ENCODE peak calls at places on chromosome 21, in ten cellular contexts. P is mucosa of gallbladder, Z is amygdala, Y is ACHN, V is mesenteric fat pad, M is T-helper 17 cell, W is GM03348, B is astrocyte of the hippocampus, T is fibroblast of lung, J is WTC11. K is an unnamed sample.

GRCh38 chr21:31273278-31273677 is 70.8 kb downstream of the TIAM1 start:
- DNase-seq in P (no peak), Z (no peak), Y (no peak), V (no peak), M (no peak), W (no peak), B (no peak), T (no peak), J (no peak), K (no peak)

GRCh38 chr21:32238063-32238462 is 40.8 kb downstream of the MIS18A start:
- DNase-seq in P (no peak), Z (no peak), Y (no peak), V (no peak), M (no peak), W (no peak), B (no peak), T (no peak), J (no peak), K (no peak)

GRCh38 chr21:44377922-44378645 is 24.7 kb downstream of the TRPM2 start:
- DNase-seq in P (no peak), Z (no peak), Y (no peak), V (peak; percentile 67), M (no peak), W (no peak), B (no peak), T (no peak), J (no peak), K (no peak)

GRCh38 chr21:21801921-21802320 is 803.7 kb downstream of the NCAM2 start:
- DNase-seq in P (no peak), Z (no peak), Y (no peak), V (no peak), M (no peak), W (no peak), B (no peak), T (no peak), J (no peak), K (no peak)

GRCh38 chr21:46457801-46458314 is 833 bp upstream of the DIP2A start:
- DNase-seq in P (peak; percentile 19), Z (peak; percentile 65), Y (peak; percentile 41), V (peak; percentile 89), M (no peak), W (peak; percentile 38), B (peak; percentile 66), T (peak; percentile 44), J (no peak), K (peak; percentile 63)

GRCh38 chr21:44650265-44650972 is 4.0 kb downstream of the KRTAP12-4 start:
- DNase-seq in P (no peak), Z (no peak), Y (no peak), V (no peak), M (no peak), W (no peak), B (no peak), T (no peak), J (no peak), K (no peak)

GRCh38 chr21:16095005-16095404 is 365.2 kb downstream of the USP25 start:
- DNase-seq in P (no peak), Z (no peak), Y (no peak), V (no peak), M (no peak), W (no peak), B (no peak), T (no peak), J (no peak), K (no peak)

GRCh38 chr21:17045214-17045835 is 467.5 kb upstream of the CXADR start:
- DNase-seq in P (no peak), Z (no peak), Y (peak; percentile 30), V (no peak), M (no peak), W (peak; percentile 54), B (peak; percentile 46), T (peak; percentile 62), J (no peak), K (peak; percentile 48)

GRCh38 chr21:16117851-16118592 is 388.2 kb downstream of the USP25 start:
- DNase-seq in P (no peak), Z (no peak), Y (no peak), V (no peak), M (no peak), W (peak; percentile 47), B (peak; percentile 69), T (peak; percentile 89), J (no peak), K (no peak)

GRCh38 chr21:38472709-38473108 is 25.6 kb downstream of the ERG start:
- DNase-seq in P (no peak), Z (no peak), Y (no peak), V (no peak), M (no peak), W (no peak), B (no peak), T (no peak), J (peak; percentile 52), K (no peak)

GRCh38 chr21:42862123-42862475 is 17.2 kb downstream of the WDR4 start:
- DNase-seq in P (no peak), Z (no peak), Y (no peak), V (no peak), M (no peak), W (no peak), B (no peak), T (no peak), J (no peak), K (no peak)

K was measured in RKO.